ENCODE peak calls at places on chromosomes 16 and 17, in five cellular contexts. F is HCT116, S is lower lobe of right lung, Z is pancreas, B is ascending aorta. R is an unnamed sample.

GRCh38 chr17:57572600-57572999 is 172.5 kb downstream of the CCDC182 start:
- DNase-seq in F (no peak), S (no peak), Z (no peak), B (no peak), R (no peak)

GRCh38 chr16:3856367-3857141 is 24.0 kb downstream of the CREBBP start:
- DNase-seq in F (no peak), S (no peak), Z (no peak), B (no peak), R (no peak)

GRCh38 chr17:77827461-77827968 is 131.0 kb upstream of the TNRC6C start:
- DNase-seq in F (no peak), S (peak; percentile 13), Z (no peak), B (peak; percentile 34), R (no peak)

GRCh38 chr16:53257001-53257400 is 177.3 kb upstream of the RBL2 start:
- DNase-seq in F (no peak), S (no peak), Z (no peak), B (no peak), R (no peak)

GRCh38 chr17:8673621-8674020 is 43.1 kb upstream of the MYH10 start:
- DNase-seq in F (no peak), S (no peak), Z (peak; percentile 42), B (peak; percentile 85), R (no peak)

GRCh38 chr16:50393461-50394214 is 24.9 kb upstream of the BRD7 start:
- DNase-seq in F (no peak), S (no peak), Z (no peak), B (peak; percentile 25), R (no peak)

GRCh38 chr16:16018705-16019104 is 69.3 kb downstream of the ABCC1 start:
- DNase-seq in F (no peak), S (no peak), Z (no peak), B (no peak), R (no peak)

GRCh38 chr16:63890072-63890471 is 1231.8 kb downstream of the CDH11 start:
- DNase-seq in F (no peak), S (no peak), Z (peak; percentile 12), B (no peak), R (no peak)

GRCh38 chr17:4966844-4967538 is 626 bp downstream of the SPAG7 start:
- DNase-seq in F (peak; percentile 100), S (peak; percentile 99), Z (peak; percentile 99), B (peak; percentile 100), R (peak; percentile 99)

GRCh38 chr16:1613240-1613639 is 1.1 kb downstream of the CRAMP1 start:
- DNase-seq in F (no peak), S (no peak), Z (no peak), B (no peak), R (peak; percentile 24)

GRCh38 chr16:85162478-85163277 is 50.4 kb upstream of the CIBAR2 start:
- DNase-seq in F (no peak), S (no peak), Z (no peak), B (peak; percentile 89), R (no peak)

GRCh38 chr17:82493517-82493840 is 26.1 kb upstream of the FOXK2 start:
- DNase-seq in F (no peak), S (no peak), Z (no peak), B (no peak), R (no peak)

GRCh38 chr16:81686391-81687182 is 92.5 kb upstream of the PLCG2 start:
- DNase-seq in F (no peak), S (no peak), Z (no peak), B (no peak), R (no peak)

GRCh38 chr17:14092808-14093207 is 23.5 kb downstream of the COX10 start:
- DNase-seq in F (no peak), S (no peak), Z (no peak), B (no peak), R (peak; percentile 78)

GRCh38 chr16:31453255-31454204 is 5.8 kb upstream of the ARMC5 start:
- DNase-seq in F (no peak), S (peak; percentile 64), Z (no peak), B (peak; percentile 75), R (peak; percentile 65)

GRCh38 chr16:31451201-31451600 is 8.1 kb upstream of the ARMC5 start:
- DNase-seq in F (no peak), S (no peak), Z (no peak), B (no peak), R (no peak)

GRCh38 chr16:31451681-31452351 is 7.5 kb upstream of the ARMC5 start:
- DNase-seq in F (peak; percentile 65), S (no peak), Z (peak; percentile 53), B (no peak), R (peak; percentile 84)

GRCh38 chr16:31455601-31456314 is 3.5 kb upstream of the ARMC5 start:
- DNase-seq in F (no peak), S (no peak), Z (no peak), B (no peak), R (no peak)

DNA sequence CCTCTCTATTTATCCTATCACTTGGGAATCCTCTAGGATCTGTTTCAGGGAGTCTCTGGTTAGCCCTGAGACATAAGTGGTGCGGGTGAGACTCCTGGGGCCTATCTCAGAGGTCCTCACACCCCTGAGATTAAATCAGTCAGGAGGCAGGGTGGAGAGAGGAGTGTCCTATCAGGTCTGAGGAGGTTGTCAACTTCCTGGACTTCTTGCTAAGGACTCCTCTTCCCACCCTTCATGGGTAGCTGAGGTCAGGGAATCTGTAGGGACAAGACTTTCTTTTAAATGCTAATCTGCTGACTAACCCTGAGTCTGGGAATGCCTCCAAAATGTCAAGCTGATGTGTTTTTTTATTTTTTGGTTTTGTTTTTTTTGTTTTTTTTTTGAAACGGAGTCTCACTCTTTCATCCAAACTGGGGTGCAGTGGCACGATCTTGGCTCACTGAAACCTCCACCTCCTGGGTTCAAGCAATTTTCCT is 6.6 kb upstream of the ARMC5 start:
- DNase-seq in F (no peak), S (no peak), Z (no peak), B (peak; percentile 70), R (peak; percentile 63)
- H3K4me1 ChIP-seq in F (peaks cover 45% of the 10 kb centered on the region), S (peaks cover 55% of the 10 kb centered on the region), Z (peaks cover 12% of the 10 kb centered on the region), B (peaks cover 56% of the 10 kb centered on the region), R (peaks cover 46% of the 10 kb centered on the region)

DNA sequence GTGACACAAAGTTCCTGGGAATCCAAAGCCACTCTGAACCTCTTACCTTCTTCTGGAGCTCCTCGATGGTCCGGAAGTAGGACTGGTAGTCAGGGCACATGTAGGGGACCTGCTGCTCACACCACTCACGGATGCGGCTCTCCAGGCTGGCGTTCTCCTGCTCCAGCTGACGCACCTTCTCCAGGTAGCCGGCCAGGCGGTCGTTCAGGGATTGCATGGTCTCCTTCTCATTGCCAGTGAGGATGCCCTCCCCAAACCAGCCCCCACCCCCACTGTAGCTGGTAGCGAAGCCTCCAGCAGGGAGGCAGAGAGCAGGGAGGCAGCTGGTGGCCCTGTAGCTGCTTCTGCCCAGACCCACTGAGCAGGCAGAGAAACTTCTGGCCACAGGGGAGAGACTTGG is 370 bp downstream of the KRT35 start:
- DNase-seq in F (no peak), S (no peak), Z (no peak), B (no peak), R (no peak)
- H3K27me3 ChIP-seq in F (no peaks in the 10 kb centered on the region), S (no peaks in the 10 kb centered on the region), Z (no peaks in the 10 kb centered on the region), B (no peaks in the 10 kb centered on the region), R (peaks cover 2% of the 10 kb centered on the region)

GRCh38 chr17:59437766-59438165 is 106.3 kb downstream of the YPEL2 start:
- DNase-seq in F (no peak), S (no peak), Z (no peak), B (no peak), R (no peak)
- H3K4me1 ChIP-seq in F (peaks cover 9% of the 10 kb centered on the region), S (peaks cover 40% of the 10 kb centered on the region), Z (no peaks in the 10 kb centered on the region), B (peaks cover 41% of the 10 kb centered on the region), R (peaks cover 16% of the 10 kb centered on the region)

GRCh38 chr17:79097226-79098055 is 22.8 kb downstream of the ENGASE start:
- DNase-seq in F (no peak), S (no peak), Z (no peak), B (no peak), R (no peak)
- H3K27me3 ChIP-seq in F (peaks cover 9% of the 10 kb centered on the region), S (peaks cover 91% of the 10 kb centered on the region), Z (no peaks in the 10 kb centered on the region), B (peaks cover 7% of the 10 kb centered on the region), R (peaks cover 53% of the 10 kb centered on the region)